ENCODE peak calls at places on chromosome 15, in seven cellular contexts. One of them, this sample, is unnamed.
A peak's percentile ranks its signal among the peaks of the same experiment; 100 is the strongest.

GRCh38 chr15:68585574-68586273 is 6.9 kb downstream of the CORO2B start:
- DNase-seq in naive thymus-derived CD8-positive, alpha-beta T cell: no peak
- DNase-seq in neural progenitor cell: no peak
- DNase-seq in NT2/D1: no peak
- DNase-seq in PC-3: no peak
- DNase-seq in hepatic stellate cell: no peak
- DNase-seq in mucosa of descending colon: no peak
- DNase-seq in this sample: no peak

GRCh38 chr15:76340198-76340801 is 3.7 kb downstream of the ISL2 start:
- DNase-seq in naive thymus-derived CD8-positive, alpha-beta T cell: no peak
- DNase-seq in neural progenitor cell: peak; percentile 78
- DNase-seq in NT2/D1: no peak
- DNase-seq in PC-3: no peak
- DNase-seq in hepatic stellate cell: no peak
- DNase-seq in mucosa of descending colon: no peak
- DNase-seq in this sample: peak; percentile 52

GRCh38 chr15:88741671-88742070 is 61.6 kb upstream of the ACAN start:
- DNase-seq in naive thymus-derived CD8-positive, alpha-beta T cell: no peak
- DNase-seq in neural progenitor cell: no peak
- DNase-seq in NT2/D1: no peak
- DNase-seq in PC-3: no peak
- DNase-seq in hepatic stellate cell: no peak
- DNase-seq in mucosa of descending colon: no peak
- DNase-seq in this sample: no peak

GRCh38 chr15:64897345-64897985 is 14.2 kb upstream of the ANKDD1A start:
- DNase-seq in naive thymus-derived CD8-positive, alpha-beta T cell: no peak
- DNase-seq in neural progenitor cell: no peak
- DNase-seq in NT2/D1: no peak
- DNase-seq in PC-3: peak; percentile 49
- DNase-seq in hepatic stellate cell: peak; percentile 81
- DNase-seq in mucosa of descending colon: peak; percentile 76
- DNase-seq in this sample: peak; percentile 78

GRCh38 chr15:64566629-64567427 is 106.5 kb downstream of the ZNF609 start:
- DNase-seq in naive thymus-derived CD8-positive, alpha-beta T cell: no peak
- DNase-seq in neural progenitor cell: no peak
- DNase-seq in NT2/D1: no peak
- DNase-seq in PC-3: no peak
- DNase-seq in hepatic stellate cell: no peak
- DNase-seq in mucosa of descending colon: no peak
- DNase-seq in this sample: no peak

GRCh38 chr15:74725845-74726773 is 781 bp upstream of the CYP1A1 start:
- DNase-seq in naive thymus-derived CD8-positive, alpha-beta T cell: peak; percentile 47
- DNase-seq in neural progenitor cell: peak; percentile 79
- DNase-seq in NT2/D1: no peak
- DNase-seq in PC-3: peak; percentile 17
- DNase-seq in hepatic stellate cell: peak; percentile 58
- DNase-seq in mucosa of descending colon: peak; percentile 60
- DNase-seq in this sample: peak; percentile 74

GRCh38 chr15:77568960-77569646 is 63.6 kb downstream of the LINGO1 start:
- DNase-seq in naive thymus-derived CD8-positive, alpha-beta T cell: no peak
- DNase-seq in neural progenitor cell: no peak
- DNase-seq in NT2/D1: no peak
- DNase-seq in PC-3: no peak
- DNase-seq in hepatic stellate cell: peak; percentile 80
- DNase-seq in mucosa of descending colon: no peak
- DNase-seq in this sample: peak; percentile 64

GRCh38 chr15:78308422-78309021 is 9.1 kb upstream of the SKIC8 start:
- DNase-seq in naive thymus-derived CD8-positive, alpha-beta T cell: peak; percentile 26
- DNase-seq in neural progenitor cell: peak; percentile 93
- DNase-seq in NT2/D1: peak; percentile 75
- DNase-seq in PC-3: peak; percentile 79
- DNase-seq in hepatic stellate cell: peak; percentile 74
- DNase-seq in mucosa of descending colon: no peak
- DNase-seq in this sample: peak; percentile 76

GRCh38 chr15:82129769-82130168 is 84.0 kb upstream of the MEX3B start:
- DNase-seq in naive thymus-derived CD8-positive, alpha-beta T cell: no peak
- DNase-seq in neural progenitor cell: no peak
- DNase-seq in NT2/D1: no peak
- DNase-seq in PC-3: peak; percentile 87
- DNase-seq in hepatic stellate cell: peak; percentile 66
- DNase-seq in mucosa of descending colon: no peak
- DNase-seq in this sample: no peak

GRCh38 chr15:73001840-73002239 is 50.4 kb upstream of the NEO1 start:
- DNase-seq in naive thymus-derived CD8-positive, alpha-beta T cell: no peak
- DNase-seq in neural progenitor cell: no peak
- DNase-seq in NT2/D1: no peak
- DNase-seq in PC-3: no peak
- DNase-seq in hepatic stellate cell: no peak
- DNase-seq in mucosa of descending colon: no peak
- DNase-seq in this sample: no peak

GRCh38 chr15:98647026-98647773 is 1.1 kb upstream of the IGF1R start:
- DNase-seq in naive thymus-derived CD8-positive, alpha-beta T cell: peak; percentile 79
- DNase-seq in neural progenitor cell: peak; percentile 95
- DNase-seq in NT2/D1: peak; percentile 80
- DNase-seq in PC-3: peak; percentile 39
- DNase-seq in hepatic stellate cell: peak; percentile 61
- DNase-seq in mucosa of descending colon: peak; percentile 82
- DNase-seq in this sample: peak; percentile 81

GRCh38 chr15:49847937-49848823 is 227.3 kb downstream of the DTWD1 start:
- DNase-seq in naive thymus-derived CD8-positive, alpha-beta T cell: no peak
- DNase-seq in neural progenitor cell: no peak
- DNase-seq in NT2/D1: no peak
- DNase-seq in PC-3: peak; percentile 95
- DNase-seq in hepatic stellate cell: peak; percentile 19
- DNase-seq in mucosa of descending colon: no peak
- DNase-seq in this sample: no peak

GRCh38 chr15:89820651-89821611 is 6.3 kb upstream of the ANPEP start:
- DNase-seq in naive thymus-derived CD8-positive, alpha-beta T cell: no peak
- DNase-seq in neural progenitor cell: no peak
- DNase-seq in NT2/D1: no peak
- DNase-seq in PC-3: peak; percentile 97
- DNase-seq in hepatic stellate cell: no peak
- DNase-seq in mucosa of descending colon: no peak
- DNase-seq in this sample: peak; percentile 73

GRCh38 chr15:62989366-62990055 is 53.0 kb upstream of the TPM1 start:
- DNase-seq in naive thymus-derived CD8-positive, alpha-beta T cell: no peak
- DNase-seq in neural progenitor cell: no peak
- DNase-seq in NT2/D1: no peak
- DNase-seq in PC-3: no peak
- DNase-seq in hepatic stellate cell: peak; percentile 29
- DNase-seq in mucosa of descending colon: no peak
- DNase-seq in this sample: no peak

GRCh38 chr15:74548236-74548635 is 7.2 kb downstream of the ARID3B start:
- DNase-seq in naive thymus-derived CD8-positive, alpha-beta T cell: no peak
- DNase-seq in neural progenitor cell: no peak
- DNase-seq in NT2/D1: no peak
- DNase-seq in PC-3: no peak
- DNase-seq in hepatic stellate cell: no peak
- DNase-seq in mucosa of descending colon: no peak
- DNase-seq in this sample: no peak